ENCODE peak calls at places on chromosomes 3 and 15, in eight cellular contexts. One of them, this sample, is unnamed.

GRCh38 chr3:48057521-48057920 is 41.3 kb upstream of the MAP4 start:
- DNase-seq in sigmoid colon: no peak
- DNase-seq in prostate gland: no peak
- DNase-seq in ascending aorta: no peak
- DNase-seq in suprapubic skin: no peak
- DNase-seq in stomach: no peak
- DNase-seq in body of pancreas: no peak
- DNase-seq in HepG2: no peak
- DNase-seq in this sample: no peak

GRCh38 chr15:33153548-33153947 is 41.0 kb downstream of the FMN1 start:
- DNase-seq in sigmoid colon: no peak
- DNase-seq in prostate gland: no peak
- DNase-seq in ascending aorta: no peak
- DNase-seq in suprapubic skin: no peak
- DNase-seq in stomach: no peak
- DNase-seq in body of pancreas: no peak
- DNase-seq in HepG2: no peak
- DNase-seq in this sample: no peak

GRCh38 chr3:117837391-117837790 is 1127.8 kb downstream of the TUSC7 start:
- DNase-seq in sigmoid colon: no peak
- DNase-seq in prostate gland: no peak
- DNase-seq in ascending aorta: no peak
- DNase-seq in suprapubic skin: no peak
- DNase-seq in stomach: no peak
- DNase-seq in body of pancreas: no peak
- DNase-seq in HepG2: no peak
- DNase-seq in this sample: no peak

GRCh38 chr3:168730073-168730472 is 634.3 kb upstream of the GOLIM4 start:
- DNase-seq in sigmoid colon: no peak
- DNase-seq in prostate gland: no peak
- DNase-seq in ascending aorta: no peak
- DNase-seq in suprapubic skin: no peak
- DNase-seq in stomach: no peak
- DNase-seq in body of pancreas: no peak
- DNase-seq in HepG2: no peak
- DNase-seq in this sample: no peak

GRCh38 chr3:12708584-12709192 is 44.8 kb upstream of the RAF1 start:
- DNase-seq in sigmoid colon: no peak
- DNase-seq in prostate gland: no peak
- DNase-seq in ascending aorta: no peak
- DNase-seq in suprapubic skin: no peak
- DNase-seq in stomach: peak; percentile 34
- DNase-seq in body of pancreas: no peak
- DNase-seq in HepG2: no peak
- DNase-seq in this sample: no peak

GRCh38 chr3:45664558-45664957 is 24.6 kb upstream of the SACM1L start:
- DNase-seq in sigmoid colon: no peak
- DNase-seq in prostate gland: peak; percentile 74
- DNase-seq in ascending aorta: no peak
- DNase-seq in suprapubic skin: no peak
- DNase-seq in stomach: peak; percentile 63
- DNase-seq in body of pancreas: no peak
- DNase-seq in HepG2: peak; percentile 18
- DNase-seq in this sample: no peak

GRCh38 chr3:111998661-111999641 is at the start of gene TAGLN3:
- DNase-seq in sigmoid colon: no peak
- DNase-seq in prostate gland: peak; percentile 21
- DNase-seq in ascending aorta: no peak
- DNase-seq in suprapubic skin: no peak
- DNase-seq in stomach: peak; percentile 54
- DNase-seq in body of pancreas: peak; percentile 30
- DNase-seq in HepG2: no peak
- DNase-seq in this sample: no peak

GRCh38 chr15:59298255-59298856 is 74.3 kb downstream of the MYO1E start:
- DNase-seq in sigmoid colon: no peak
- DNase-seq in prostate gland: no peak
- DNase-seq in ascending aorta: no peak
- DNase-seq in suprapubic skin: no peak
- DNase-seq in stomach: no peak
- DNase-seq in body of pancreas: no peak
- DNase-seq in HepG2: no peak
- DNase-seq in this sample: no peak

GRCh38 chr3:99577160-99577559 is 61.2 kb upstream of the COL8A1 start:
- DNase-seq in sigmoid colon: no peak
- DNase-seq in prostate gland: no peak
- DNase-seq in ascending aorta: no peak
- DNase-seq in suprapubic skin: no peak
- DNase-seq in stomach: no peak
- DNase-seq in body of pancreas: no peak
- DNase-seq in HepG2: no peak
- DNase-seq in this sample: no peak

GRCh38 chr3:134198414-134198813 is 52.2 kb downstream of the RYK start:
- DNase-seq in sigmoid colon: no peak
- DNase-seq in prostate gland: no peak
- DNase-seq in ascending aorta: no peak
- DNase-seq in suprapubic skin: no peak
- DNase-seq in stomach: no peak
- DNase-seq in body of pancreas: no peak
- DNase-seq in HepG2: no peak
- DNase-seq in this sample: no peak

GRCh38 chr3:159322322-159322939 is 520.6 kb downstream of the MFSD1 start:
- DNase-seq in sigmoid colon: no peak
- DNase-seq in prostate gland: no peak
- DNase-seq in ascending aorta: no peak
- DNase-seq in suprapubic skin: no peak
- DNase-seq in stomach: no peak
- DNase-seq in body of pancreas: peak; percentile 39
- DNase-seq in HepG2: peak; percentile 7
- DNase-seq in this sample: no peak

GRCh38 chr3:134708025-134708597 is 57.3 kb upstream of the KY start:
- DNase-seq in sigmoid colon: no peak
- DNase-seq in prostate gland: no peak
- DNase-seq in ascending aorta: no peak
- DNase-seq in suprapubic skin: no peak
- DNase-seq in stomach: no peak
- DNase-seq in body of pancreas: no peak
- DNase-seq in HepG2: no peak
- DNase-seq in this sample: no peak

GRCh38 chr3:178005961-178006360 is 530.3 kb upstream of the KCNMB2 start:
- DNase-seq in sigmoid colon: no peak
- DNase-seq in prostate gland: no peak
- DNase-seq in ascending aorta: no peak
- DNase-seq in suprapubic skin: no peak
- DNase-seq in stomach: no peak
- DNase-seq in body of pancreas: no peak
- DNase-seq in HepG2: no peak
- DNase-seq in this sample: no peak

GRCh38 chr3:54358327-54358726 is 236.0 kb downstream of the CACNA2D3 start:
- DNase-seq in sigmoid colon: peak; percentile 66
- DNase-seq in prostate gland: no peak
- DNase-seq in ascending aorta: no peak
- DNase-seq in suprapubic skin: no peak
- DNase-seq in stomach: no peak
- DNase-seq in body of pancreas: no peak
- DNase-seq in HepG2: no peak
- DNase-seq in this sample: no peak

GRCh38 chr3:5565026-5565425 is 377.5 kb downstream of the EDEM1 start:
- DNase-seq in sigmoid colon: no peak
- DNase-seq in prostate gland: no peak
- DNase-seq in ascending aorta: no peak
- DNase-seq in suprapubic skin: no peak
- DNase-seq in stomach: no peak
- DNase-seq in body of pancreas: no peak
- DNase-seq in HepG2: no peak
- DNase-seq in this sample: no peak

GRCh38 chr3:96619475-96619874 is 194.9 kb upstream of the EPHA6 start:
- DNase-seq in sigmoid colon: no peak
- DNase-seq in prostate gland: no peak
- DNase-seq in ascending aorta: no peak
- DNase-seq in suprapubic skin: no peak
- DNase-seq in stomach: no peak
- DNase-seq in body of pancreas: peak; percentile 11
- DNase-seq in HepG2: no peak
- DNase-seq in this sample: no peak

GRCh38 chr15:100714034-100714748 is 111.8 kb downstream of the ASB7 start:
- DNase-seq in sigmoid colon: peak; percentile 49
- DNase-seq in prostate gland: no peak
- DNase-seq in ascending aorta: no peak
- DNase-seq in suprapubic skin: no peak
- DNase-seq in stomach: no peak
- DNase-seq in body of pancreas: no peak
- DNase-seq in HepG2: no peak
- DNase-seq in this sample: no peak

GRCh38 chr3:111333642-111334041 is 208.4 kb upstream of the CD96 start:
- DNase-seq in sigmoid colon: no peak
- DNase-seq in prostate gland: no peak
- DNase-seq in ascending aorta: no peak
- DNase-seq in suprapubic skin: no peak
- DNase-seq in stomach: no peak
- DNase-seq in body of pancreas: no peak
- DNase-seq in HepG2: no peak
- DNase-seq in this sample: no peak

GRCh38 chr3:101567528-101568317 is 6.1 kb downstream of the TRMT10C start:
- DNase-seq in sigmoid colon: no peak
- DNase-seq in prostate gland: no peak
- DNase-seq in ascending aorta: no peak
- DNase-seq in suprapubic skin: no peak
- DNase-seq in stomach: no peak
- DNase-seq in body of pancreas: no peak
- DNase-seq in HepG2: no peak
- DNase-seq in this sample: no peak

GRCh38 chr3:101574388-101575156 is 592 bp downstream of the PCNP start:
- DNase-seq in sigmoid colon: peak; percentile 84
- DNase-seq in prostate gland: peak; percentile 46
- DNase-seq in ascending aorta: peak; percentile 16
- DNase-seq in suprapubic skin: peak; percentile 80
- DNase-seq in stomach: peak; percentile 50
- DNase-seq in body of pancreas: peak; percentile 59
- DNase-seq in HepG2: peak; percentile 35
- DNase-seq in this sample: peak; percentile 59

GRCh38 chr3:101573449-101574387 is at the start of gene PCNP:
- DNase-seq in sigmoid colon: peak; percentile 99
- DNase-seq in prostate gland: peak; percentile 99
- DNase-seq in ascending aorta: peak; percentile 93
- DNase-seq in suprapubic skin: peak; percentile 99
- DNase-seq in stomach: peak; percentile 98
- DNase-seq in body of pancreas: peak; percentile 99
- DNase-seq in HepG2: peak; percentile 97
- DNase-seq in this sample: peak; percentile 98

GRCh38 chr3:101571028-101571895 is 2.7 kb upstream of the PCNP start:
- DNase-seq in sigmoid colon: no peak
- DNase-seq in prostate gland: no peak
- DNase-seq in ascending aorta: no peak
- DNase-seq in suprapubic skin: no peak
- DNase-seq in stomach: no peak
- DNase-seq in body of pancreas: no peak
- DNase-seq in HepG2: no peak
- DNase-seq in this sample: no peak
- H3K4me1 ChIP-seq in sigmoid colon: peaks cover 19% of the 10 kb centered on the region
- H3K4me1 ChIP-seq in prostate gland: no peaks in the 10 kb centered on the region
- H3K4me1 ChIP-seq in ascending aorta: peaks cover 7% of the 10 kb centered on the region
- H3K4me1 ChIP-seq in suprapubic skin: peaks cover 24% of the 10 kb centered on the region
- H3K4me1 ChIP-seq in stomach: peaks cover 19% of the 10 kb centered on the region
- H3K4me1 ChIP-seq in body of pancreas: peaks cover 16% of the 10 kb centered on the region
- H3K4me1 ChIP-seq in HepG2: peaks cover 40% of the 10 kb centered on the region
- H3K4me1 ChIP-seq in this sample: peaks cover 31% of the 10 kb centered on the region

GRCh38 chr3:39260957-39261356 is 18.9 kb downstream of the CX3CR1 start:
- DNase-seq in sigmoid colon: peak; percentile 89
- DNase-seq in prostate gland: peak; percentile 37
- DNase-seq in ascending aorta: peak; percentile 75
- DNase-seq in suprapubic skin: peak; percentile 91
- DNase-seq in stomach: peak; percentile 60
- DNase-seq in body of pancreas: peak; percentile 34
- DNase-seq in HepG2: peak; percentile 19
- DNase-seq in this sample: no peak
- TF ChIP-seq CTCF in sigmoid colon: peak; percentile 13
- TF ChIP-seq CTCF in prostate gland: no peak
- TF ChIP-seq CTCF in ascending aorta: peak; percentile 50
- TF ChIP-seq CTCF in suprapubic skin: peak; percentile 36
- TF ChIP-seq CTCF in stomach: no peak
- TF ChIP-seq CTCF in body of pancreas: peak; percentile 8
- TF ChIP-seq CTCF in HepG2: no peak
- TF ChIP-seq CTCF in this sample: peak; percentile 14

GRCh38 chr3:127787556-127787955 is 34.8 kb downstream of the MGLL start:
- DNase-seq in sigmoid colon: peak; percentile 76
- DNase-seq in prostate gland: no peak
- DNase-seq in ascending aorta: no peak
- DNase-seq in suprapubic skin: peak; percentile 52
- DNase-seq in stomach: no peak
- DNase-seq in body of pancreas: no peak
- DNase-seq in HepG2: no peak
- DNase-seq in this sample: no peak
- H3K4me1 ChIP-seq in sigmoid colon: peaks cover 84% of the 10 kb centered on the region
- H3K4me1 ChIP-seq in prostate gland: peaks cover 4% of the 10 kb centered on the region
- H3K4me1 ChIP-seq in ascending aorta: peaks cover 12% of the 10 kb centered on the region
- H3K4me1 ChIP-seq in suprapubic skin: peaks cover 47% of the 10 kb centered on the region
- H3K4me1 ChIP-seq in stomach: peaks cover 40% of the 10 kb centered on the region
- H3K4me1 ChIP-seq in body of pancreas: peaks cover 43% of the 10 kb centered on the region
- H3K4me1 ChIP-seq in HepG2: no peaks in the 10 kb centered on the region
- H3K4me1 ChIP-seq in this sample: peaks cover 25% of the 10 kb centered on the region

DNA sequence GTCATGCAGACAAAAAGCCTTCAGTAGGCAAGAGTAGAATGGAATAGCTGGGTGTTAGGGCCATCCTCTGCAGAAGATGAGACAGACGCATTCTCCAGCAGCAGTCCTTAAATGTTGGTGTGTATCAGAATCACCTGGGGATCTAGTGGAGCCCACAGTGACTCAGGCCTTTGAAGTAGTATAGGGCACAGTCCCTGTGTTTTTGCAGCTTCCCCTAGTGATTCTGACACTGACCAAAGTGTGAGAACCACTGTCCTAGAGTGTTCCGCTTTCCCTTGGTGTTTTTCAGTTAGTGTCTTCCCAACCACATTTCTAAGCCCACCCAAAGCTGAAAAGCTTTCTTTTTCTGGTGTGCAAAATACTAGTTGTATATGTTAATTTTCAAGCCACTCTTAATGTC is 181.9 kb downstream of the CHST2 start:
- DNase-seq in sigmoid colon: no peak
- DNase-seq in prostate gland: no peak
- DNase-seq in ascending aorta: no peak
- DNase-seq in suprapubic skin: no peak
- DNase-seq in stomach: no peak
- DNase-seq in body of pancreas: no peak
- DNase-seq in HepG2: no peak
- DNase-seq in this sample: no peak
- TF ChIP-seq CTCF in sigmoid colon: no peak
- TF ChIP-seq CTCF in prostate gland: no peak
- TF ChIP-seq CTCF in ascending aorta: no peak
- TF ChIP-seq CTCF in suprapubic skin: no peak
- TF ChIP-seq CTCF in stomach: no peak
- TF ChIP-seq CTCF in body of pancreas: no peak
- TF ChIP-seq CTCF in HepG2: no peak
- TF ChIP-seq CTCF in this sample: no peak